ENCODE peak calls at places on chromosomes 16 and 17, in four cellular contexts. One of them, this sample, is unnamed.

GRCh38 chr17:75367312-75367711 is 38.2 kb downstream of the GRB2 start:
- DNase-seq in OCI-LY7: no peak
- DNase-seq in activated effector memory CD4-positive, alpha-beta T cell treated with anti-CD3 and anti-CD28 coated beads, Interleukin-2, amount 50 U/mL, for 16 hours: no peak
- DNase-seq in T-helper 22 cell: no peak
- DNase-seq in this sample: no peak

GRCh38 chr17:40843242-40843641 is 20.8 kb upstream of the KRT10 start:
- DNase-seq in activated effector memory CD4-positive, alpha-beta T cell treated with anti-CD3 and anti-CD28 coated beads, Interleukin-2, amount 50 U/mL, for 16 hours: no peak
- DNase-seq in OCI-LY7: no peak
- DNase-seq in T-helper 22 cell: no peak
- DNase-seq in this sample: no peak

GRCh38 chr17:36592316-36592710 is 634 bp downstream of the DHRS11 start:
- DNase-seq in T-helper 22 cell: no peak
- DNase-seq in activated effector memory CD4-positive, alpha-beta T cell treated with anti-CD3 and anti-CD28 coated beads, Interleukin-2, amount 50 U/mL, for 16 hours: no peak
- DNase-seq in OCI-LY7: no peak
- DNase-seq in this sample: no peak

GRCh38 chr16:31870809-31871208 is 2.8 kb upstream of the ZNF267 start:
- DNase-seq in activated effector memory CD4-positive, alpha-beta T cell treated with anti-CD3 and anti-CD28 coated beads, Interleukin-2, amount 50 U/mL, for 16 hours: no peak
- DNase-seq in OCI-LY7: no peak
- DNase-seq in T-helper 22 cell: no peak
- DNase-seq in this sample: no peak

GRCh38 chr16:67606632-67607031 is 38.3 kb upstream of the CARMIL2 start:
- DNase-seq in OCI-LY7: no peak
- DNase-seq in activated effector memory CD4-positive, alpha-beta T cell treated with anti-CD3 and anti-CD28 coated beads, Interleukin-2, amount 50 U/mL, for 16 hours: no peak
- DNase-seq in T-helper 22 cell: no peak
- DNase-seq in this sample: no peak

GRCh38 chr17:65797809-65798208 is 236.4 kb upstream of the AXIN2 start:
- DNase-seq in OCI-LY7: peak; percentile 16
- DNase-seq in T-helper 22 cell: no peak
- DNase-seq in activated effector memory CD4-positive, alpha-beta T cell treated with anti-CD3 and anti-CD28 coated beads, Interleukin-2, amount 50 U/mL, for 16 hours: peak; percentile 70
- DNase-seq in this sample: no peak

GRCh38 chr17:59151007-59151406 is 4.0 kb downstream of the SKA2 start:
- DNase-seq in T-helper 22 cell: no peak
- DNase-seq in activated effector memory CD4-positive, alpha-beta T cell treated with anti-CD3 and anti-CD28 coated beads, Interleukin-2, amount 50 U/mL, for 16 hours: no peak
- DNase-seq in OCI-LY7: no peak
- DNase-seq in this sample: no peak

GRCh38 chr17:12250973-12251372 is 230.3 kb downstream of the MAP2K4 start:
- DNase-seq in OCI-LY7: no peak
- DNase-seq in activated effector memory CD4-positive, alpha-beta T cell treated with anti-CD3 and anti-CD28 coated beads, Interleukin-2, amount 50 U/mL, for 16 hours: no peak
- DNase-seq in T-helper 22 cell: no peak
- DNase-seq in this sample: no peak

GRCh38 chr16:2860826-2861567 is 3.0 kb upstream of the PRSS22 start:
- DNase-seq in OCI-LY7: no peak
- DNase-seq in T-helper 22 cell: no peak
- DNase-seq in activated effector memory CD4-positive, alpha-beta T cell treated with anti-CD3 and anti-CD28 coated beads, Interleukin-2, amount 50 U/mL, for 16 hours: no peak
- DNase-seq in this sample: peak; percentile 24

GRCh38 chr16:3444032-3444388 is 530 bp downstream of the NAA60 start:
- DNase-seq in T-helper 22 cell: no peak
- DNase-seq in OCI-LY7: peak; percentile 51
- DNase-seq in activated effector memory CD4-positive, alpha-beta T cell treated with anti-CD3 and anti-CD28 coated beads, Interleukin-2, amount 50 U/mL, for 16 hours: peak; percentile 75
- DNase-seq in this sample: no peak

GRCh38 chr16:49498241-49499017 is 124.8 kb downstream of the C16orf78 start:
- DNase-seq in T-helper 22 cell: no peak
- DNase-seq in OCI-LY7: no peak
- DNase-seq in activated effector memory CD4-positive, alpha-beta T cell treated with anti-CD3 and anti-CD28 coated beads, Interleukin-2, amount 50 U/mL, for 16 hours: no peak
- DNase-seq in this sample: peak; percentile 70

GRCh38 chr16:28882476-28883180 is 4.3 kb downstream of the ATP2A1 start:
- DNase-seq in activated effector memory CD4-positive, alpha-beta T cell treated with anti-CD3 and anti-CD28 coated beads, Interleukin-2, amount 50 U/mL, for 16 hours: no peak
- DNase-seq in OCI-LY7: no peak
- DNase-seq in T-helper 22 cell: no peak
- DNase-seq in this sample: no peak

GRCh38 chr17:83173997-83174858 is 94.8 kb downstream of the METRNL start:
- DNase-seq in OCI-LY7: peak; percentile 90
- DNase-seq in T-helper 22 cell: no peak
- DNase-seq in activated effector memory CD4-positive, alpha-beta T cell treated with anti-CD3 and anti-CD28 coated beads, Interleukin-2, amount 50 U/mL, for 16 hours: peak; percentile 55
- DNase-seq in this sample: peak; percentile 59